ENCODE peak calls at places on chromosomes 11 and 22, in nine cellular contexts. One of them, this sample, is unnamed.

GRCh38 chr11:93895106-93895862 is 44.9 kb upstream of the VSTM5 start:
- DNase-seq in activated B cell treated with CpG ODN at 0.5 μM for 24 hours: no peak
- DNase-seq in activated T-cell treated with anti-CD3 and anti-CD28 coated beads, Interleukin-2, amount 50 U/mL, for 72 hours: peak
- DNase-seq in T-helper 2 cell: no peak
- DNase-seq in activated CD4-positive, alpha-beta T cell treated with anti-CD3 and anti-CD28 coated beads, Interleukin-2, amount 10 ng/mL, durations not matched to agents 7 days and 5 days: peak
- DNase-seq in posterior cingulate gyrus: no peak
- DNase-seq in activated gamma-delta T cell treated with anti-CD3 and anti-CD28 coated beads, Interleukin-2, amount 50 U/mL, for 16 hours: no peak
- DNase-seq in occipital lobe: peak
- DNase-seq in dorsolateral prefrontal cortex: no peak
- DNase-seq in this sample: no peak

GRCh38 chr11:125348704-125349635 is 147.1 kb downstream of the FEZ1 start:
- DNase-seq in activated B cell treated with CpG ODN at 0.5 μM for 24 hours: peak
- DNase-seq in activated T-cell treated with anti-CD3 and anti-CD28 coated beads, Interleukin-2, amount 50 U/mL, for 72 hours: peak
- DNase-seq in T-helper 2 cell: no peak
- DNase-seq in activated CD4-positive, alpha-beta T cell treated with anti-CD3 and anti-CD28 coated beads, Interleukin-2, amount 10 ng/mL, durations not matched to agents 7 days and 5 days: peak
- DNase-seq in posterior cingulate gyrus: peak
- DNase-seq in activated gamma-delta T cell treated with anti-CD3 and anti-CD28 coated beads, Interleukin-2, amount 50 U/mL, for 16 hours: no peak
- DNase-seq in occipital lobe: peak
- DNase-seq in dorsolateral prefrontal cortex: peak
- DNase-seq in this sample: peak

GRCh38 chr11:118111019-118111743 is 24.4 kb upstream of the SMIM35 start:
- DNase-seq in activated B cell treated with CpG ODN at 0.5 μM for 24 hours: no peak
- DNase-seq in activated T-cell treated with anti-CD3 and anti-CD28 coated beads, Interleukin-2, amount 50 U/mL, for 72 hours: no peak
- DNase-seq in T-helper 2 cell: no peak
- DNase-seq in activated CD4-positive, alpha-beta T cell treated with anti-CD3 and anti-CD28 coated beads, Interleukin-2, amount 10 ng/mL, durations not matched to agents 7 days and 5 days: no peak
- DNase-seq in posterior cingulate gyrus: peak
- DNase-seq in activated gamma-delta T cell treated with anti-CD3 and anti-CD28 coated beads, Interleukin-2, amount 50 U/mL, for 16 hours: no peak
- DNase-seq in occipital lobe: no peak
- DNase-seq in dorsolateral prefrontal cortex: no peak
- DNase-seq in this sample: no peak

GRCh38 chr22:46053563-46054090 is 76.7 kb upstream of the WNT7B start:
- DNase-seq in activated B cell treated with CpG ODN at 0.5 μM for 24 hours: peak
- DNase-seq in activated T-cell treated with anti-CD3 and anti-CD28 coated beads, Interleukin-2, amount 50 U/mL, for 72 hours: peak
- DNase-seq in T-helper 2 cell: peak
- DNase-seq in activated CD4-positive, alpha-beta T cell treated with anti-CD3 and anti-CD28 coated beads, Interleukin-2, amount 10 ng/mL, durations not matched to agents 7 days and 5 days: peak
- DNase-seq in posterior cingulate gyrus: peak
- DNase-seq in activated gamma-delta T cell treated with anti-CD3 and anti-CD28 coated beads, Interleukin-2, amount 50 U/mL, for 16 hours: no peak
- DNase-seq in occipital lobe: peak
- DNase-seq in dorsolateral prefrontal cortex: peak
- DNase-seq in this sample: peak

GRCh38 chr11:64638017-64638664 is 47.1 kb downstream of the SLC22A12 start:
- DNase-seq in activated B cell treated with CpG ODN at 0.5 μM for 24 hours: no peak
- DNase-seq in activated T-cell treated with anti-CD3 and anti-CD28 coated beads, Interleukin-2, amount 50 U/mL, for 72 hours: no peak
- DNase-seq in T-helper 2 cell: no peak
- DNase-seq in activated CD4-positive, alpha-beta T cell treated with anti-CD3 and anti-CD28 coated beads, Interleukin-2, amount 10 ng/mL, durations not matched to agents 7 days and 5 days: no peak
- DNase-seq in posterior cingulate gyrus: peak
- DNase-seq in activated gamma-delta T cell treated with anti-CD3 and anti-CD28 coated beads, Interleukin-2, amount 50 U/mL, for 16 hours: no peak
- DNase-seq in occipital lobe: no peak
- DNase-seq in dorsolateral prefrontal cortex: no peak
- DNase-seq in this sample: no peak

GRCh38 chr11:61092280-61092766 is 10.0 kb upstream of the CD5 start:
- DNase-seq in activated B cell treated with CpG ODN at 0.5 μM for 24 hours: peak
- DNase-seq in activated T-cell treated with anti-CD3 and anti-CD28 coated beads, Interleukin-2, amount 50 U/mL, for 72 hours: peak
- DNase-seq in T-helper 2 cell: no peak
- DNase-seq in activated CD4-positive, alpha-beta T cell treated with anti-CD3 and anti-CD28 coated beads, Interleukin-2, amount 10 ng/mL, durations not matched to agents 7 days and 5 days: peak
- DNase-seq in posterior cingulate gyrus: peak
- DNase-seq in activated gamma-delta T cell treated with anti-CD3 and anti-CD28 coated beads, Interleukin-2, amount 50 U/mL, for 16 hours: no peak
- DNase-seq in occipital lobe: no peak
- DNase-seq in dorsolateral prefrontal cortex: no peak
- DNase-seq in this sample: no peak

GRCh38 chr22:37681001-37681424 is 5.1 kb upstream of the NOL12 start:
- DNase-seq in activated B cell treated with CpG ODN at 0.5 μM for 24 hours: no peak
- DNase-seq in activated T-cell treated with anti-CD3 and anti-CD28 coated beads, Interleukin-2, amount 50 U/mL, for 72 hours: no peak
- DNase-seq in T-helper 2 cell: no peak
- DNase-seq in activated CD4-positive, alpha-beta T cell treated with anti-CD3 and anti-CD28 coated beads, Interleukin-2, amount 10 ng/mL, durations not matched to agents 7 days and 5 days: no peak
- DNase-seq in posterior cingulate gyrus: no peak
- DNase-seq in activated gamma-delta T cell treated with anti-CD3 and anti-CD28 coated beads, Interleukin-2, amount 50 U/mL, for 16 hours: no peak
- DNase-seq in occipital lobe: no peak
- DNase-seq in dorsolateral prefrontal cortex: no peak
- DNase-seq in this sample: no peak

GRCh38 chr11:121671276-121672168 is 218.8 kb upstream of the SORL1-AS1 start:
- DNase-seq in activated B cell treated with CpG ODN at 0.5 μM for 24 hours: no peak
- DNase-seq in activated T-cell treated with anti-CD3 and anti-CD28 coated beads, Interleukin-2, amount 50 U/mL, for 72 hours: no peak
- DNase-seq in T-helper 2 cell: no peak
- DNase-seq in activated CD4-positive, alpha-beta T cell treated with anti-CD3 and anti-CD28 coated beads, Interleukin-2, amount 10 ng/mL, durations not matched to agents 7 days and 5 days: no peak
- DNase-seq in posterior cingulate gyrus: peak
- DNase-seq in activated gamma-delta T cell treated with anti-CD3 and anti-CD28 coated beads, Interleukin-2, amount 50 U/mL, for 16 hours: no peak
- DNase-seq in occipital lobe: no peak
- DNase-seq in dorsolateral prefrontal cortex: no peak
- DNase-seq in this sample: no peak

GRCh38 chr11:115198301-115198700 is 305.9 kb downstream of the CADM1 start:
- DNase-seq in activated B cell treated with CpG ODN at 0.5 μM for 24 hours: no peak
- DNase-seq in activated T-cell treated with anti-CD3 and anti-CD28 coated beads, Interleukin-2, amount 50 U/mL, for 72 hours: no peak
- DNase-seq in T-helper 2 cell: no peak
- DNase-seq in activated CD4-positive, alpha-beta T cell treated with anti-CD3 and anti-CD28 coated beads, Interleukin-2, amount 10 ng/mL, durations not matched to agents 7 days and 5 days: no peak
- DNase-seq in posterior cingulate gyrus: no peak
- DNase-seq in activated gamma-delta T cell treated with anti-CD3 and anti-CD28 coated beads, Interleukin-2, amount 50 U/mL, for 16 hours: no peak
- DNase-seq in occipital lobe: no peak
- DNase-seq in dorsolateral prefrontal cortex: no peak
- DNase-seq in this sample: no peak

GRCh38 chr11:85094795-85095194 is 532.3 kb downstream of the DLG2 start:
- DNase-seq in activated B cell treated with CpG ODN at 0.5 μM for 24 hours: no peak
- DNase-seq in activated T-cell treated with anti-CD3 and anti-CD28 coated beads, Interleukin-2, amount 50 U/mL, for 72 hours: no peak
- DNase-seq in T-helper 2 cell: no peak
- DNase-seq in activated CD4-positive, alpha-beta T cell treated with anti-CD3 and anti-CD28 coated beads, Interleukin-2, amount 10 ng/mL, durations not matched to agents 7 days and 5 days: no peak
- DNase-seq in posterior cingulate gyrus: no peak
- DNase-seq in activated gamma-delta T cell treated with anti-CD3 and anti-CD28 coated beads, Interleukin-2, amount 50 U/mL, for 16 hours: no peak
- DNase-seq in occipital lobe: no peak
- DNase-seq in dorsolateral prefrontal cortex: no peak
- DNase-seq in this sample: no peak

GRCh38 chr11:119015054-119015611 is 3.0 kb downstream of the RPS25 start:
- DNase-seq in activated B cell treated with CpG ODN at 0.5 μM for 24 hours: no peak
- DNase-seq in activated T-cell treated with anti-CD3 and anti-CD28 coated beads, Interleukin-2, amount 50 U/mL, for 72 hours: no peak
- DNase-seq in T-helper 2 cell: no peak
- DNase-seq in activated CD4-positive, alpha-beta T cell treated with anti-CD3 and anti-CD28 coated beads, Interleukin-2, amount 10 ng/mL, durations not matched to agents 7 days and 5 days: no peak
- DNase-seq in posterior cingulate gyrus: peak
- DNase-seq in activated gamma-delta T cell treated with anti-CD3 and anti-CD28 coated beads, Interleukin-2, amount 50 U/mL, for 16 hours: no peak
- DNase-seq in occipital lobe: no peak
- DNase-seq in dorsolateral prefrontal cortex: no peak
- DNase-seq in this sample: no peak

GRCh38 chr11:19370100-19370861 is 129.5 kb upstream of the E2F8 start:
- DNase-seq in activated B cell treated with CpG ODN at 0.5 μM for 24 hours: no peak
- DNase-seq in activated T-cell treated with anti-CD3 and anti-CD28 coated beads, Interleukin-2, amount 50 U/mL, for 72 hours: no peak
- DNase-seq in T-helper 2 cell: no peak
- DNase-seq in activated CD4-positive, alpha-beta T cell treated with anti-CD3 and anti-CD28 coated beads, Interleukin-2, amount 10 ng/mL, durations not matched to agents 7 days and 5 days: no peak
- DNase-seq in posterior cingulate gyrus: no peak
- DNase-seq in activated gamma-delta T cell treated with anti-CD3 and anti-CD28 coated beads, Interleukin-2, amount 50 U/mL, for 16 hours: no peak
- DNase-seq in occipital lobe: no peak
- DNase-seq in dorsolateral prefrontal cortex: no peak
- DNase-seq in this sample: no peak

GRCh38 chr11:115665345-115665901 is 161.2 kb upstream of the CADM1 start:
- DNase-seq in activated B cell treated with CpG ODN at 0.5 μM for 24 hours: no peak
- DNase-seq in activated T-cell treated with anti-CD3 and anti-CD28 coated beads, Interleukin-2, amount 50 U/mL, for 72 hours: no peak
- DNase-seq in T-helper 2 cell: no peak
- DNase-seq in activated CD4-positive, alpha-beta T cell treated with anti-CD3 and anti-CD28 coated beads, Interleukin-2, amount 10 ng/mL, durations not matched to agents 7 days and 5 days: no peak
- DNase-seq in posterior cingulate gyrus: peak
- DNase-seq in activated gamma-delta T cell treated with anti-CD3 and anti-CD28 coated beads, Interleukin-2, amount 50 U/mL, for 16 hours: no peak
- DNase-seq in occipital lobe: no peak
- DNase-seq in dorsolateral prefrontal cortex: no peak
- DNase-seq in this sample: no peak

GRCh38 chr22:20752104-20752741 is 21.7 kb upstream of the SERPIND1 start:
- DNase-seq in activated B cell treated with CpG ODN at 0.5 μM for 24 hours: no peak
- DNase-seq in activated T-cell treated with anti-CD3 and anti-CD28 coated beads, Interleukin-2, amount 50 U/mL, for 72 hours: no peak
- DNase-seq in T-helper 2 cell: no peak
- DNase-seq in activated CD4-positive, alpha-beta T cell treated with anti-CD3 and anti-CD28 coated beads, Interleukin-2, amount 10 ng/mL, durations not matched to agents 7 days and 5 days: no peak
- DNase-seq in posterior cingulate gyrus: no peak
- DNase-seq in activated gamma-delta T cell treated with anti-CD3 and anti-CD28 coated beads, Interleukin-2, amount 50 U/mL, for 16 hours: no peak
- DNase-seq in occipital lobe: no peak
- DNase-seq in dorsolateral prefrontal cortex: no peak
- DNase-seq in this sample: no peak

GRCh38 chr22:41517172-41518047 is 26.9 kb downstream of the POLR3H start:
- DNase-seq in activated B cell treated with CpG ODN at 0.5 μM for 24 hours: peak
- DNase-seq in activated T-cell treated with anti-CD3 and anti-CD28 coated beads, Interleukin-2, amount 50 U/mL, for 72 hours: peak
- DNase-seq in T-helper 2 cell: no peak
- DNase-seq in activated CD4-positive, alpha-beta T cell treated with anti-CD3 and anti-CD28 coated beads, Interleukin-2, amount 10 ng/mL, durations not matched to agents 7 days and 5 days: peak
- DNase-seq in posterior cingulate gyrus: peak
- DNase-seq in activated gamma-delta T cell treated with anti-CD3 and anti-CD28 coated beads, Interleukin-2, amount 50 U/mL, for 16 hours: no peak
- DNase-seq in occipital lobe: peak
- DNase-seq in dorsolateral prefrontal cortex: peak
- DNase-seq in this sample: no peak

GRCh38 chr22:23243006-23243573 is 62.8 kb downstream of the BCR start:
- DNase-seq in activated B cell treated with CpG ODN at 0.5 μM for 24 hours: no peak
- DNase-seq in activated T-cell treated with anti-CD3 and anti-CD28 coated beads, Interleukin-2, amount 50 U/mL, for 72 hours: peak
- DNase-seq in T-helper 2 cell: no peak
- DNase-seq in activated CD4-positive, alpha-beta T cell treated with anti-CD3 and anti-CD28 coated beads, Interleukin-2, amount 10 ng/mL, durations not matched to agents 7 days and 5 days: peak
- DNase-seq in posterior cingulate gyrus: peak
- DNase-seq in activated gamma-delta T cell treated with anti-CD3 and anti-CD28 coated beads, Interleukin-2, amount 50 U/mL, for 16 hours: peak
- DNase-seq in occipital lobe: no peak
- DNase-seq in dorsolateral prefrontal cortex: no peak
- DNase-seq in this sample: peak

GRCh38 chr22:19986410-19987341 is 29.9 kb downstream of the ARVCF start:
- DNase-seq in activated B cell treated with CpG ODN at 0.5 μM for 24 hours: peak
- DNase-seq in activated T-cell treated with anti-CD3 and anti-CD28 coated beads, Interleukin-2, amount 50 U/mL, for 72 hours: peak
- DNase-seq in T-helper 2 cell: peak
- DNase-seq in activated CD4-positive, alpha-beta T cell treated with anti-CD3 and anti-CD28 coated beads, Interleukin-2, amount 10 ng/mL, durations not matched to agents 7 days and 5 days: peak
- DNase-seq in posterior cingulate gyrus: peak
- DNase-seq in activated gamma-delta T cell treated with anti-CD3 and anti-CD28 coated beads, Interleukin-2, amount 50 U/mL, for 16 hours: peak
- DNase-seq in occipital lobe: peak
- DNase-seq in dorsolateral prefrontal cortex: peak
- DNase-seq in this sample: peak

GRCh38 chr11:93024376-93024775 is 54.9 kb downstream of the MTNR1B start:
- DNase-seq in activated B cell treated with CpG ODN at 0.5 μM for 24 hours: no peak
- DNase-seq in activated T-cell treated with anti-CD3 and anti-CD28 coated beads, Interleukin-2, amount 50 U/mL, for 72 hours: no peak
- DNase-seq in T-helper 2 cell: no peak
- DNase-seq in activated CD4-positive, alpha-beta T cell treated with anti-CD3 and anti-CD28 coated beads, Interleukin-2, amount 10 ng/mL, durations not matched to agents 7 days and 5 days: no peak
- DNase-seq in posterior cingulate gyrus: no peak
- DNase-seq in activated gamma-delta T cell treated with anti-CD3 and anti-CD28 coated beads, Interleukin-2, amount 50 U/mL, for 16 hours: no peak
- DNase-seq in occipital lobe: no peak
- DNase-seq in dorsolateral prefrontal cortex: no peak
- DNase-seq in this sample: no peak

GRCh38 chr11:80320226-80320625 is 879.4 kb upstream of the TENM4 start:
- DNase-seq in activated B cell treated with CpG ODN at 0.5 μM for 24 hours: no peak
- DNase-seq in activated T-cell treated with anti-CD3 and anti-CD28 coated beads, Interleukin-2, amount 50 U/mL, for 72 hours: no peak
- DNase-seq in T-helper 2 cell: no peak
- DNase-seq in activated CD4-positive, alpha-beta T cell treated with anti-CD3 and anti-CD28 coated beads, Interleukin-2, amount 10 ng/mL, durations not matched to agents 7 days and 5 days: no peak
- DNase-seq in posterior cingulate gyrus: no peak
- DNase-seq in activated gamma-delta T cell treated with anti-CD3 and anti-CD28 coated beads, Interleukin-2, amount 50 U/mL, for 16 hours: no peak
- DNase-seq in occipital lobe: no peak
- DNase-seq in dorsolateral prefrontal cortex: no peak
- DNase-seq in this sample: no peak

GRCh38 chr11:119506436-119506835 is 83.5 kb upstream of the THY1 start:
- DNase-seq in activated B cell treated with CpG ODN at 0.5 μM for 24 hours: no peak
- DNase-seq in activated T-cell treated with anti-CD3 and anti-CD28 coated beads, Interleukin-2, amount 50 U/mL, for 72 hours: no peak
- DNase-seq in T-helper 2 cell: no peak
- DNase-seq in activated CD4-positive, alpha-beta T cell treated with anti-CD3 and anti-CD28 coated beads, Interleukin-2, amount 10 ng/mL, durations not matched to agents 7 days and 5 days: no peak
- DNase-seq in posterior cingulate gyrus: peak
- DNase-seq in activated gamma-delta T cell treated with anti-CD3 and anti-CD28 coated beads, Interleukin-2, amount 50 U/mL, for 16 hours: no peak
- DNase-seq in occipital lobe: no peak
- DNase-seq in dorsolateral prefrontal cortex: no peak
- DNase-seq in this sample: no peak

GRCh38 chr11:78022397-78023396 is at the start of gene KCTD14:
- DNase-seq in activated B cell treated with CpG ODN at 0.5 μM for 24 hours: no peak
- DNase-seq in activated T-cell treated with anti-CD3 and anti-CD28 coated beads, Interleukin-2, amount 50 U/mL, for 72 hours: no peak
- DNase-seq in T-helper 2 cell: no peak
- DNase-seq in activated CD4-positive, alpha-beta T cell treated with anti-CD3 and anti-CD28 coated beads, Interleukin-2, amount 10 ng/mL, durations not matched to agents 7 days and 5 days: no peak
- DNase-seq in posterior cingulate gyrus: no peak
- DNase-seq in activated gamma-delta T cell treated with anti-CD3 and anti-CD28 coated beads, Interleukin-2, amount 50 U/mL, for 16 hours: no peak
- DNase-seq in occipital lobe: no peak
- DNase-seq in dorsolateral prefrontal cortex: no peak
- DNase-seq in this sample: no peak

GRCh38 chr11:11081273-11081672 is 223.4 kb upstream of the ZBED5 start:
- DNase-seq in activated B cell treated with CpG ODN at 0.5 μM for 24 hours: no peak
- DNase-seq in activated T-cell treated with anti-CD3 and anti-CD28 coated beads, Interleukin-2, amount 50 U/mL, for 72 hours: no peak
- DNase-seq in T-helper 2 cell: no peak
- DNase-seq in activated CD4-positive, alpha-beta T cell treated with anti-CD3 and anti-CD28 coated beads, Interleukin-2, amount 10 ng/mL, durations not matched to agents 7 days and 5 days: no peak
- DNase-seq in posterior cingulate gyrus: no peak
- DNase-seq in activated gamma-delta T cell treated with anti-CD3 and anti-CD28 coated beads, Interleukin-2, amount 50 U/mL, for 16 hours: no peak
- DNase-seq in occipital lobe: no peak
- DNase-seq in dorsolateral prefrontal cortex: no peak
- DNase-seq in this sample: no peak

GRCh38 chr22:47734511-47734910 is 972.1 kb downstream of the TBC1D22A start:
- DNase-seq in activated B cell treated with CpG ODN at 0.5 μM for 24 hours: no peak
- DNase-seq in activated T-cell treated with anti-CD3 and anti-CD28 coated beads, Interleukin-2, amount 50 U/mL, for 72 hours: no peak
- DNase-seq in T-helper 2 cell: no peak
- DNase-seq in activated CD4-positive, alpha-beta T cell treated with anti-CD3 and anti-CD28 coated beads, Interleukin-2, amount 10 ng/mL, durations not matched to agents 7 days and 5 days: no peak
- DNase-seq in posterior cingulate gyrus: peak
- DNase-seq in activated gamma-delta T cell treated with anti-CD3 and anti-CD28 coated beads, Interleukin-2, amount 50 U/mL, for 16 hours: no peak
- DNase-seq in occipital lobe: no peak
- DNase-seq in dorsolateral prefrontal cortex: no peak
- DNase-seq in this sample: no peak

GRCh38 chr11:92791886-92792285 is 177.6 kb upstream of the MTNR1B start:
- DNase-seq in activated B cell treated with CpG ODN at 0.5 μM for 24 hours: no peak
- DNase-seq in activated T-cell treated with anti-CD3 and anti-CD28 coated beads, Interleukin-2, amount 50 U/mL, for 72 hours: no peak
- DNase-seq in T-helper 2 cell: no peak
- DNase-seq in activated CD4-positive, alpha-beta T cell treated with anti-CD3 and anti-CD28 coated beads, Interleukin-2, amount 10 ng/mL, durations not matched to agents 7 days and 5 days: no peak
- DNase-seq in posterior cingulate gyrus: no peak
- DNase-seq in activated gamma-delta T cell treated with anti-CD3 and anti-CD28 coated beads, Interleukin-2, amount 50 U/mL, for 16 hours: no peak
- DNase-seq in occipital lobe: no peak
- DNase-seq in dorsolateral prefrontal cortex: no peak
- DNase-seq in this sample: no peak

GRCh38 chr11:5476184-5476819 is 12.2 kb upstream of the OR52D1 start:
- DNase-seq in activated B cell treated with CpG ODN at 0.5 μM for 24 hours: no peak
- DNase-seq in activated T-cell treated with anti-CD3 and anti-CD28 coated beads, Interleukin-2, amount 50 U/mL, for 72 hours: peak
- DNase-seq in T-helper 2 cell: no peak
- DNase-seq in activated CD4-positive, alpha-beta T cell treated with anti-CD3 and anti-CD28 coated beads, Interleukin-2, amount 10 ng/mL, durations not matched to agents 7 days and 5 days: peak
- DNase-seq in posterior cingulate gyrus: no peak
- DNase-seq in activated gamma-delta T cell treated with anti-CD3 and anti-CD28 coated beads, Interleukin-2, amount 50 U/mL, for 16 hours: peak
- DNase-seq in occipital lobe: no peak
- DNase-seq in dorsolateral prefrontal cortex: no peak
- DNase-seq in this sample: no peak

GRCh38 chr11:92480519-92480918 is 255.9 kb downstream of the FAT3 start:
- DNase-seq in activated B cell treated with CpG ODN at 0.5 μM for 24 hours: no peak
- DNase-seq in activated T-cell treated with anti-CD3 and anti-CD28 coated beads, Interleukin-2, amount 50 U/mL, for 72 hours: no peak
- DNase-seq in T-helper 2 cell: no peak
- DNase-seq in activated CD4-positive, alpha-beta T cell treated with anti-CD3 and anti-CD28 coated beads, Interleukin-2, amount 10 ng/mL, durations not matched to agents 7 days and 5 days: no peak
- DNase-seq in posterior cingulate gyrus: no peak
- DNase-seq in activated gamma-delta T cell treated with anti-CD3 and anti-CD28 coated beads, Interleukin-2, amount 50 U/mL, for 16 hours: no peak
- DNase-seq in occipital lobe: no peak
- DNase-seq in dorsolateral prefrontal cortex: no peak
- DNase-seq in this sample: no peak

GRCh38 chr11:12893787-12894672 is 115.1 kb upstream of the RASSF10 start:
- DNase-seq in activated B cell treated with CpG ODN at 0.5 μM for 24 hours: no peak
- DNase-seq in activated T-cell treated with anti-CD3 and anti-CD28 coated beads, Interleukin-2, amount 50 U/mL, for 72 hours: peak
- DNase-seq in T-helper 2 cell: no peak
- DNase-seq in activated CD4-positive, alpha-beta T cell treated with anti-CD3 and anti-CD28 coated beads, Interleukin-2, amount 10 ng/mL, durations not matched to agents 7 days and 5 days: peak
- DNase-seq in posterior cingulate gyrus: peak
- DNase-seq in activated gamma-delta T cell treated with anti-CD3 and anti-CD28 coated beads, Interleukin-2, amount 50 U/mL, for 16 hours: no peak
- DNase-seq in occipital lobe: peak
- DNase-seq in dorsolateral prefrontal cortex: peak
- DNase-seq in this sample: peak